ENCODE peak calls at places on chromosomes 11 and 22, in seven cellular contexts. C is lower lobe of right lung, D is gastrocnemius medialis, M is heart right ventricle, F is colonic mucosa, W is PC-9, T is fibroblast of lung. I is an unnamed sample. For H3K27me3, the result is how much of the 10 kb centered on the place peaks cover.

GRCh38 chr22:32336185-32336603 is 21.5 kb upstream of the RFPL3 start:
- DNase-seq in T (no peak), F (no peak), C (no peak), D (no peak), W (no peak), M (no peak), I (no peak)

GRCh38 chr11:19811391-19811790 is 98.8 kb downstream of the NAV2 start:
- DNase-seq in T (no peak), W (no peak), F (no peak), M (no peak), D (no peak), C (no peak), I (no peak)

GRCh38 chr11:79437274-79437980 is 3.4 kb downstream of the TENM4 start:
- DNase-seq in M (peak), W (no peak), T (peak), C (peak), F (peak), D (no peak), I (peak)

GRCh38 chr22:50545522-50546325 is at the start of gene KLHDC7B:
- DNase-seq in M (no peak), T (peak), D (no peak), F (no peak), W (no peak), C (peak), I (peak)

GRCh38 chr22:37211075-37211852 is 1.0 kb downstream of the SSTR3 start:
- DNase-seq in M (no peak), C (peak), T (no peak), F (no peak), D (no peak), W (no peak), I (peak)

GRCh38 chr11:83008581-83008923 is 63.1 kb downstream of the RAB30 start:
- DNase-seq in D (no peak), F (no peak), T (peak), C (no peak), W (no peak), M (no peak), I (peak)

GRCh38 chr11:78801161-78801884 is 226.7 kb upstream of the NARS2 start:
- DNase-seq in W (peak), T (peak), C (no peak), D (peak), M (no peak), F (peak), I (peak)

GRCh38 chr11:25943777-25944661 is 387.9 kb upstream of the ANO3 start:
- DNase-seq in M (no peak), D (no peak), T (no peak), F (peak), C (no peak), W (no peak), I (peak)

GRCh38 chr11:104765401-104765800 is 132.9 kb downstream of the CASP12 start:
- DNase-seq in M (no peak), D (no peak), T (peak), C (no peak), W (no peak), F (no peak), I (no peak)

GRCh38 chr11:31813242-31813960 is 2.3 kb upstream of the PAX6 start:
- DNase-seq in D (no peak), M (no peak), T (no peak), W (no peak), F (no peak), C (no peak), I (peak)

GRCh38 chr22:38069372-38070249 is 12.4 kb downstream of the PICK1 start:
- DNase-seq in F (peak), C (no peak), W (no peak), M (peak), D (peak), T (peak), I (peak)

GRCh38 chr22:22717723-22718122 is 73.3 kb downstream of the GGTLC2 start:
- DNase-seq in M (no peak), D (no peak), W (no peak), F (no peak), T (no peak), C (no peak), I (peak)

GRCh38 chr11:64880240-64881001 is 2.0 kb upstream of the EHD1 start:
- DNase-seq in M (no peak), W (no peak), C (no peak), D (no peak), F (no peak), T (no peak), I (no peak)

GRCh38 chr22:40101417-40102101 is 76.2 kb upstream of the TNRC6B start:
- DNase-seq in C (no peak), F (no peak), M (no peak), D (peak), W (no peak), T (no peak), I (no peak)

GRCh38 chr11:11036185-11037161 is 178.6 kb upstream of the ZBED5 start:
- DNase-seq in C (no peak), W (no peak), D (peak), F (peak), T (peak), M (no peak), I (peak)

GRCh38 chr11:83409476-83409875 is 123.3 kb upstream of the CCDC90B start:
- DNase-seq in T (no peak), W (no peak), C (no peak), M (no peak), F (no peak), D (no peak), I (no peak)

GRCh38 chr11:115222218-115222862 is 281.9 kb downstream of the CADM1 start:
- DNase-seq in T (peak), D (no peak), C (no peak), M (no peak), F (no peak), W (peak), I (peak)

GRCh38 chr22:46086577-46087335 is 63.6 kb upstream of the PPARA start:
- DNase-seq in D (no peak), W (no peak), F (no peak), M (peak), C (peak), T (no peak), I (peak)

GRCh38 chr11:65524747-65525658 is at the start of gene SCYL1:
- DNase-seq in M (peak), D (peak), C (peak), T (peak), W (no peak), F (peak), I (peak)

GRCh38 chr11:7160814-7161489 is 72.2 kb downstream of the RBMXL2 start:
- DNase-seq in F (no peak), M (no peak), C (no peak), D (no peak), T (no peak), W (no peak), I (no peak)

GRCh38 chr11:13332124-13332523 is 54.5 kb downstream of the BMAL1 start:
- DNase-seq in T (no peak), D (no peak), F (no peak), W (no peak), M (no peak), C (no peak), I (no peak)
- H3K4me3 ChIP-seq in T (no peak), D (no peak), F (no peak), W (no peak), M (no peak), C (no peak), I (no peak)

DNA sequence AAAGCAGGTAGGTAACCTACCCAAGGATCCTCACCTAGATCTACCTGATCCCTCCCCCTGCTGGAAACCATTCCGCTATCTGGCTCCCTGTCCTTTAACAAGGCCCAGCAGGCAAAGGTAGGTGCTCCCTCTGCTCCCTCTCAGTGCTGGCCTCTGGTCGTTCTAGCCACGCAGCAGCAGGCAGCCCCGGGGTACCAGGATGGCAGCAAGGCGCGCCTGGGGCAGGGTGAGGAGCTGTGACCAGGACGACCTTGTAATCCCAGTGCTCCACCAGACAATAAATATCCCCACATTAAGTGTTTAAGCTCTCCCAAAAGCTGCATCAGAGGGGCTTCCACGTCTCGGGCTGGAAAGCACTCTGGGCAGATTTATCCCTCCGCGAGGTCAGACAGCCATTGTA is 81.4 kb downstream of the CHST1 start:
- DNase-seq in W (no peak), D (no peak), M (no peak), F (no peak), C (no peak), T (no peak), I (no peak)
- TF ChIP-seq CTCF in W (no peak), D (no peak), M (no peak), F (no peak), C (no peak), T (no peak), I (no peak)

DNA sequence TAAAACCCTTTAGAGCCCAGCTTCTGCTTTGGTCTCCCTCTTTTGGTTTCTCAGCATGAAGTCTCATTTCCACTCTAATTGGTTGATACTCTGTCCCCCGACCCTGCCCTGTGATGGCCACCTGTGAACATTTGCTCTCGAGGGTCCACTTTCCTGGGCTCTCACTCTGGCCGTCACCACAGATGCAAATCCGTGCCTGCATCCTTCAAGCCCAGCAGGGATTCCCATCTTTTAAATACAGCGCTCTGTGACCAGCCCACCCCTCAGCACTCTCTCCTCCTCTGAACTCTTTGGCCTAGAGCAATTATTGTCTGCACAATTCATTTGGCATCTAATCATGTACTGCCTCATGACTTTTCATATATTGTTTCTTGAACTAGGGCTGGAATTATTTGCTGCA is 26.0 kb downstream of the PKNOX2 start:
- DNase-seq in F (no peak), M (no peak), C (no peak), D (no peak), W (no peak), T (no peak), I (no peak)
- H3K27me3 ChIP-seq in F (under half), M (under half), C (under half), D (under half), W (under half), T (under half), I (under half)

GRCh38 chr22:43345761-43346261 is 2.6 kb upstream of the SCUBE1 start:
- DNase-seq in C (no peak), T (no peak), F (no peak), M (no peak), W (no peak), D (no peak), I (peak)

GRCh38 chr22:43341565-43341964 is 1.6 kb downstream of the SCUBE1 start:
- DNase-seq in F (no peak), T (no peak), M (no peak), D (no peak), W (no peak), C (no peak), I (peak)

GRCh38 chr22:43345356-43345755 is 2.2 kb upstream of the SCUBE1 start:
- DNase-seq in C (no peak), M (no peak), W (no peak), F (no peak), T (no peak), D (no peak), I (no peak)

GRCh38 chr22:43342347-43343261 is 568 bp downstream of the SCUBE1 start:
- DNase-seq in T (no peak), M (no peak), D (no peak), C (no peak), W (no peak), F (no peak), I (no peak)

DNA sequence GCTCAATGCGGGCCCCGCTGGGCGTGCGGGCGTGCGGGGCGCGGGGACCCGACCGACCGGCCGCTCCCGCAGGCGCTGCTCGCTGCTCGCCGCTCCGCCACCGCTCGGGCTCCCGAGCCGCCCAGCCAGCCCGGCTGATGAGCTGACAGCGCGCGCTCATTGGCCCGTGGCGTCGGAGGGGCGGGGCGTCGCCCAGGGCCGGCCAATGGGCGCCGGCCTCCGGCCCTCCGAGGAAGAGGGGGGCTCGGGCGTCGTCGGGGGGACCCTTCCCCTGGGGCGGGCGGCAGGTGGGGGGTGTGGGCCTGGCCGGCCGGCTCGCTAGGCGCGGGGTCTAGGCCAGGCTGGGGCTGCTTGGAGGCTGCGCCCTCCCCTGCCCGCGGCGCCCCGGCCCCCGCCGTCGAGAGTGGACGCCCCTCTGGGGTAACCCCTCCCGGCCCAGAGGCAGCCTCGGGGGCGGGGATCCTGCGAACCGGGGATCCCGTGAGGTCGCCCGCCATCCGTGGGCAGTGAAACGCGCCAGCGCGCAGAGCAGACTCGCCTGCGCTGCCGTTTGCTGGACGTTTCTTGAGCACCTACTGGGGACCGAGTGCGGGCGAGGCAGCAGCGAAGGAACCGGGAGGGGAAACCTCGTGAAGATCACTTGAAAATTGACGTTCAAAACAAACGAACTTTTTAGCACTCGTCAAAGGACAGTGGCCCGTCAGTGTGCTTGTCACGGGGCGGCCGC is at the start of gene SCUBE1:
- DNase-seq in T (no peak), D (no peak), F (peak), C (peak), M (peak), W (no peak), I (peak)
- H3K4me3 ChIP-seq in T (no peak), D (no peak), F (peak), C (peak), M (peak), W (no peak), I (no peak)

DNA sequence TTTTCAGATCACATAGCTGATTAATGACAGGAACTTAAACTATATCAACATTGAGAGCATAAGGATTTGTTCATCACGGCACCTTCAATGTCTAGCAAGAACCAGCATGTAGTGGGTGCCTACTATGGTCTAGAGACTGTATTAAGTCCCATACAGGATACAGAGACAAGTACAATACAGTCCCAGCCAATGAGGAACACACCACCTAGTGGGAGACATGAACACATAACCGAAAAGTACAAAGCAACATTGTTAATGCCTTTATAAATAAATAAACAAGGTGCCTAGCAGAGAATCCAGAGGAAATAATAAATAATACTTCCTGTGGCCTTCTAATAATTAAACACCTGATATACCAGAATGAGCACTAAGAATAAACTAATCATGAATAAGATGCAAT is 87.7 kb upstream of the OPCML start:
- DNase-seq in W (no peak), M (no peak), C (no peak), T (no peak), D (no peak), F (no peak), I (no peak)
- TF ChIP-seq CTCF in W (no peak), M (peak), C (no peak), T (no peak), D (no peak), F (no peak), I (no peak)

DNA sequence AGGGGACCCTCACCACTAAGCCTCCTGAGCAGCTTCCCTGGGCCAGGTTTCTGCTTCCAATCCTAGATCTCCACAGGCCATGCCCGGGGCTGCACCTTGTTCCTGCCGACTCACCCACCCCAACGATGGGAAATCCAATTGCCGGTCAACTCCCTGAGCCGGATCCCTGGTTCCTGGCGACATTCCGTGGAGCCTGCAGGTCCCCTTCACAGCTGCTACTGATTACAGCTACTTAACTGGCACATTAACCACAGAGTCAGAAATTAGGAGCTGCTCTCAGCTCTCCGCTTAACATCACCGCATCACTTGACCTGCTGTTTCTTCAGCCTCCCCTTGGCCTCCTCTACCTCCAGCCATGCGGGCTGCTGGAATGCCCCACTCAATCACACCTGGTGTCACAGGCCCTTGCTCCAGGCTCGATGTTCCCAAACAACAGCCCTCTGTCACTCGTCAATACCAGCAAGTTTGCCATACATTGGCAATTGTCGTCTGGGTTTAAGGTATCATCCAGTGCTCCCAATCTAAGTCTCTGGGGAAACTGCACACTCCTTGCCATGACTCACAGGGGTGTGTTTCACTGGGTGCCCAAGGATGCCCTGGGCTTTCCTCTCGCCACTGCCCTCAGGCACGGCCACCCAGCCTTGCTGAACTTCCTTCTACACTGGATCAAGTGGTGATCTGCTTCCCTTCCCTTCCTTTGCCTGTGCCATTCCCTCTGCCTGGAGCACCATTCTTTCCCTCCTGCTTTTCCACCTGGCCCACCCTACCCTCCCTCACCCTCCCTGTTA is 181.0 kb downstream of the MN1 start:
- DNase-seq in M (no peak), W (peak), C (no peak), T (no peak), F (no peak), D (no peak), I (no peak)
- H3K27me3 ChIP-seq in M (under half), W (under half), C (under half), T (under half), F (under half), D (under half), I (under half)

I was measured in osteoblast.